ENCODE peak calls at places on chromosomes 13 and 19, in five cellular contexts. One of them, this sample, is unnamed.

GRCh38 chr13:113551081-113552000 is 33.2 kb upstream of the TFDP1 start:
- DNase-seq in epithelial cell of esophagus: no peak
- DNase-seq in effector memory CD4-positive, alpha-beta T cell: no peak
- DNase-seq in breast epithelium: peak
- DNase-seq in fibroblast of pulmonary artery: no peak
- DNase-seq in this sample: no peak

GRCh38 chr19:27922970-27923369 is 1290.0 kb downstream of the UQCRFS1 start:
- DNase-seq in breast epithelium: no peak
- DNase-seq in effector memory CD4-positive, alpha-beta T cell: no peak
- DNase-seq in fibroblast of pulmonary artery: no peak
- DNase-seq in epithelial cell of esophagus: no peak
- DNase-seq in this sample: no peak

GRCh38 chr19:17775991-17776803 is 18.7 kb upstream of the B3GNT3 start:
- DNase-seq in epithelial cell of esophagus: no peak
- DNase-seq in breast epithelium: no peak
- DNase-seq in fibroblast of pulmonary artery: no peak
- DNase-seq in effector memory CD4-positive, alpha-beta T cell: no peak
- DNase-seq in this sample: no peak

GRCh38 chr19:39246951-39247669 is 1.5 kb downstream of the IFNL4 start:
- DNase-seq in fibroblast of pulmonary artery: no peak
- DNase-seq in breast epithelium: no peak
- DNase-seq in epithelial cell of esophagus: peak
- DNase-seq in effector memory CD4-positive, alpha-beta T cell: no peak
- DNase-seq in this sample: no peak

GRCh38 chr19:11496391-11497163 is 9.1 kb downstream of the ZNF653 start:
- DNase-seq in epithelial cell of esophagus: peak
- DNase-seq in fibroblast of pulmonary artery: peak
- DNase-seq in breast epithelium: no peak
- DNase-seq in effector memory CD4-positive, alpha-beta T cell: peak
- DNase-seq in this sample: no peak

GRCh38 chr13:100392709-100393630 is 195.6 kb downstream of the GGACT start:
- DNase-seq in effector memory CD4-positive, alpha-beta T cell: peak
- DNase-seq in breast epithelium: no peak
- DNase-seq in fibroblast of pulmonary artery: peak
- DNase-seq in epithelial cell of esophagus: peak
- DNase-seq in this sample: no peak

GRCh38 chr13:106835477-106835876 is 267.5 kb upstream of the ARGLU1 start:
- DNase-seq in fibroblast of pulmonary artery: no peak
- DNase-seq in breast epithelium: no peak
- DNase-seq in epithelial cell of esophagus: no peak
- DNase-seq in effector memory CD4-positive, alpha-beta T cell: no peak
- DNase-seq in this sample: no peak

GRCh38 chr13:105389373-105389772 is 1146.1 kb downstream of the EFNB2 start:
- DNase-seq in epithelial cell of esophagus: no peak
- DNase-seq in effector memory CD4-positive, alpha-beta T cell: no peak
- DNase-seq in breast epithelium: no peak
- DNase-seq in fibroblast of pulmonary artery: no peak
- DNase-seq in this sample: no peak

GRCh38 chr13:44757671-44758070 is 181.5 kb upstream of the TSC22D1 start:
- DNase-seq in epithelial cell of esophagus: no peak
- DNase-seq in fibroblast of pulmonary artery: no peak
- DNase-seq in breast epithelium: no peak
- DNase-seq in effector memory CD4-positive, alpha-beta T cell: no peak
- DNase-seq in this sample: no peak

GRCh38 chr13:101919541-101920306 is 467.2 kb downstream of the ITGBL1 start:
- DNase-seq in effector memory CD4-positive, alpha-beta T cell: no peak
- DNase-seq in fibroblast of pulmonary artery: peak
- DNase-seq in breast epithelium: no peak
- DNase-seq in epithelial cell of esophagus: peak
- DNase-seq in this sample: no peak

GRCh38 chr13:112354330-112355273 is 21.6 kb upstream of the SPACA7 start:
- DNase-seq in effector memory CD4-positive, alpha-beta T cell: no peak
- DNase-seq in epithelial cell of esophagus: no peak
- DNase-seq in fibroblast of pulmonary artery: no peak
- DNase-seq in breast epithelium: no peak
- DNase-seq in this sample: no peak

GRCh38 chr13:34816118-34816517 is 126.0 kb upstream of the NBEA start:
- DNase-seq in epithelial cell of esophagus: no peak
- DNase-seq in fibroblast of pulmonary artery: no peak
- DNase-seq in effector memory CD4-positive, alpha-beta T cell: no peak
- DNase-seq in breast epithelium: no peak
- DNase-seq in this sample: no peak

GRCh38 chr13:42137856-42138537 is 89.5 kb downstream of the DGKH start:
- DNase-seq in breast epithelium: no peak
- DNase-seq in fibroblast of pulmonary artery: peak
- DNase-seq in epithelial cell of esophagus: peak
- DNase-seq in effector memory CD4-positive, alpha-beta T cell: no peak
- DNase-seq in this sample: no peak

GRCh38 chr13:38213307-38213706 is 136.3 kb upstream of the UFM1 start:
- DNase-seq in epithelial cell of esophagus: peak
- DNase-seq in effector memory CD4-positive, alpha-beta T cell: no peak
- DNase-seq in fibroblast of pulmonary artery: peak
- DNase-seq in breast epithelium: no peak
- DNase-seq in this sample: no peak

GRCh38 chr19:48962029-48962848 is 2.9 kb upstream of the FTL start:
- DNase-seq in epithelial cell of esophagus: peak
- DNase-seq in fibroblast of pulmonary artery: peak
- DNase-seq in breast epithelium: no peak
- DNase-seq in effector memory CD4-positive, alpha-beta T cell: no peak
- DNase-seq in this sample: no peak

GRCh38 chr19:5985098-5985783 is 7.3 kb upstream of the RANBP3 start:
- DNase-seq in epithelial cell of esophagus: peak
- DNase-seq in breast epithelium: no peak
- DNase-seq in effector memory CD4-positive, alpha-beta T cell: no peak
- DNase-seq in fibroblast of pulmonary artery: peak
- DNase-seq in this sample: no peak

GRCh38 chr19:13083627-13084026 is 19.0 kb downstream of the LYL1 start:
- DNase-seq in breast epithelium: no peak
- DNase-seq in fibroblast of pulmonary artery: no peak
- DNase-seq in epithelial cell of esophagus: no peak
- DNase-seq in effector memory CD4-positive, alpha-beta T cell: no peak
- DNase-seq in this sample: no peak

GRCh38 chr19:55626350-55626749 is 2.0 kb upstream of the ZNF784 start:
- DNase-seq in epithelial cell of esophagus: no peak
- DNase-seq in fibroblast of pulmonary artery: no peak
- DNase-seq in breast epithelium: no peak
- DNase-seq in effector memory CD4-positive, alpha-beta T cell: peak
- DNase-seq in this sample: no peak

GRCh38 chr13:44930907-44931676 is 58.2 kb downstream of the NUFIP1 start:
- DNase-seq in fibroblast of pulmonary artery: peak
- DNase-seq in effector memory CD4-positive, alpha-beta T cell: no peak
- DNase-seq in breast epithelium: no peak
- DNase-seq in epithelial cell of esophagus: peak
- DNase-seq in this sample: no peak

GRCh38 chr13:90447735-90448103 is 899.8 kb upstream of the MIR17HG start:
- DNase-seq in breast epithelium: no peak
- DNase-seq in fibroblast of pulmonary artery: peak
- DNase-seq in effector memory CD4-positive, alpha-beta T cell: no peak
- DNase-seq in epithelial cell of esophagus: peak
- DNase-seq in this sample: no peak

GRCh38 chr13:43848250-43848649 is 31.3 kb downstream of the CCDC122 start:
- DNase-seq in breast epithelium: no peak
- DNase-seq in fibroblast of pulmonary artery: peak
- DNase-seq in epithelial cell of esophagus: peak
- DNase-seq in effector memory CD4-positive, alpha-beta T cell: no peak
- DNase-seq in this sample: no peak

GRCh38 chr19:51627491-51628138 is 2.6 kb downstream of the SIGLEC5 start:
- DNase-seq in breast epithelium: no peak
- DNase-seq in effector memory CD4-positive, alpha-beta T cell: no peak
- DNase-seq in epithelial cell of esophagus: no peak
- DNase-seq in fibroblast of pulmonary artery: no peak
- DNase-seq in this sample: no peak

GRCh38 chr13:102977471-102977870 is 88.7 kb downstream of the SLC10A2 start:
- DNase-seq in effector memory CD4-positive, alpha-beta T cell: no peak
- DNase-seq in fibroblast of pulmonary artery: peak
- DNase-seq in epithelial cell of esophagus: no peak
- DNase-seq in breast epithelium: no peak
- DNase-seq in this sample: no peak
- H3K4me3 ChIP-seq in effector memory CD4-positive, alpha-beta T cell: no peak
- H3K4me3 ChIP-seq in fibroblast of pulmonary artery: peak
- H3K4me3 ChIP-seq in epithelial cell of esophagus: no peak
- H3K4me3 ChIP-seq in breast epithelium: peak
- H3K4me3 ChIP-seq in this sample: no peak

GRCh38 chr13:33678906-33679657 is 138.9 kb upstream of the RFC3 start:
- DNase-seq in fibroblast of pulmonary artery: peak
- DNase-seq in effector memory CD4-positive, alpha-beta T cell: peak
- DNase-seq in breast epithelium: peak
- DNase-seq in epithelial cell of esophagus: peak
- DNase-seq in this sample: no peak
- H3K4me3 ChIP-seq in fibroblast of pulmonary artery: peak
- H3K4me3 ChIP-seq in effector memory CD4-positive, alpha-beta T cell: peak
- H3K4me3 ChIP-seq in breast epithelium: peak
- H3K4me3 ChIP-seq in epithelial cell of esophagus: no peak
- H3K4me3 ChIP-seq in this sample: no peak

GRCh38 chr19:1466018-1466460 is 13.0 kb downstream of the C19orf25 start:
- DNase-seq in effector memory CD4-positive, alpha-beta T cell: no peak
- DNase-seq in epithelial cell of esophagus: no peak
- DNase-seq in fibroblast of pulmonary artery: no peak
- DNase-seq in breast epithelium: no peak
- DNase-seq in this sample: no peak

GRCh38 chr19:1466461-1467227 is 12.4 kb downstream of the C19orf25 start:
- DNase-seq in breast epithelium: no peak
- DNase-seq in effector memory CD4-positive, alpha-beta T cell: no peak
- DNase-seq in fibroblast of pulmonary artery: no peak
- DNase-seq in epithelial cell of esophagus: no peak
- DNase-seq in this sample: no peak

GRCh38 chr19:1467228-1467511 is 11.8 kb downstream of the C19orf25 start:
- DNase-seq in breast epithelium: no peak
- DNase-seq in effector memory CD4-positive, alpha-beta T cell: no peak
- DNase-seq in fibroblast of pulmonary artery: no peak
- DNase-seq in epithelial cell of esophagus: no peak
- DNase-seq in this sample: no peak

GRCh38 chr19:1468274-1469199 is 10.5 kb downstream of the C19orf25 start:
- DNase-seq in fibroblast of pulmonary artery: peak
- DNase-seq in breast epithelium: no peak
- DNase-seq in effector memory CD4-positive, alpha-beta T cell: no peak
- DNase-seq in epithelial cell of esophagus: peak
- DNase-seq in this sample: no peak

DNA sequence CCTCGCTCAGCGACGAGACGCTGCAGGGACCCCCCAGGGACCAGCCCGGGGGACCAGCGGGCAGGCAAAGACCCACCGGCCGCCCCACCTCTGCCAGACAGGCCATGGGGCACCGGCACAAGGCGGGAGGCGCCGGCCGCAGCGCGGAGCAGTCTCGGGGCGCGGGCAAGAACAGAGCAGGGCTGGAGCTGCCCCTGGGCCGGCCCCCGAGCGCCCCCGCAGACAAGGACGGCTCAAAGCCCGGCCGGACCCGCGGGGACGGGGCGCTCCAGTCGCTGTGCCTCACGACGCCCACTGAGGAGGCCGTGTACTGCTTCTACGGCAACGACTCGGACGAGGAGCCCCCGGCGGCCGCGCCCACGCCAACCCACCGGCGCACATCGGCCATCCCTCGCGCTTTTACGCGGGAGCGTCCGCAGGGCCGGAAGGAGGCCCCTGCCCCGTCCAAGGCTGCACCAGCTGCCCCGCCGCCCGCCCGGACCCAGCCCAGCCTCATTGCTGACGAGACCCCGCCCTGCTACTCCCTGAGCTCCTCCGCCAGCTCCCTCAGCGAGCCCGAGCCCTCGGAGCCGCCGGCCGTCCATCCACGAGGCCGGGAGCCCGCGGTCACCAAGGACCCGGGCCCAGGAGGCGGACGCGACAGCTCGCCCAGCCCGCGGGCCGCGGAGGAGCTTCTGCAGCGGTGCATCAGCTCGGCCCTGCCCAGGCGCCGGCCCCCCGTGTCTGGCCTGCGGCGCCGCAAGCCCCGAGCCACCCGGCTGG is 11.3 kb downstream of the C19orf25 start:
- DNase-seq in breast epithelium: no peak
- DNase-seq in fibroblast of pulmonary artery: no peak
- DNase-seq in effector memory CD4-positive, alpha-beta T cell: no peak
- DNase-seq in epithelial cell of esophagus: no peak
- DNase-seq in this sample: no peak
- H3K4me3 ChIP-seq in breast epithelium: peak
- H3K4me3 ChIP-seq in fibroblast of pulmonary artery: no peak
- H3K4me3 ChIP-seq in effector memory CD4-positive, alpha-beta T cell: peak
- H3K4me3 ChIP-seq in epithelial cell of esophagus: no peak
- H3K4me3 ChIP-seq in this sample: no peak

GRCh38 chr13:60811581-60811980 is 414.6 kb downstream of the TDRD3 start:
- DNase-seq in breast epithelium: no peak
- DNase-seq in fibroblast of pulmonary artery: no peak
- DNase-seq in epithelial cell of esophagus: peak
- DNase-seq in effector memory CD4-positive, alpha-beta T cell: no peak
- DNase-seq in this sample: no peak
- H3K4me3 ChIP-seq in breast epithelium: no peak
- H3K4me3 ChIP-seq in fibroblast of pulmonary artery: no peak
- H3K4me3 ChIP-seq in epithelial cell of esophagus: no peak
- H3K4me3 ChIP-seq in effector memory CD4-positive, alpha-beta T cell: no peak
- H3K4me3 ChIP-seq in this sample: no peak

DNA sequence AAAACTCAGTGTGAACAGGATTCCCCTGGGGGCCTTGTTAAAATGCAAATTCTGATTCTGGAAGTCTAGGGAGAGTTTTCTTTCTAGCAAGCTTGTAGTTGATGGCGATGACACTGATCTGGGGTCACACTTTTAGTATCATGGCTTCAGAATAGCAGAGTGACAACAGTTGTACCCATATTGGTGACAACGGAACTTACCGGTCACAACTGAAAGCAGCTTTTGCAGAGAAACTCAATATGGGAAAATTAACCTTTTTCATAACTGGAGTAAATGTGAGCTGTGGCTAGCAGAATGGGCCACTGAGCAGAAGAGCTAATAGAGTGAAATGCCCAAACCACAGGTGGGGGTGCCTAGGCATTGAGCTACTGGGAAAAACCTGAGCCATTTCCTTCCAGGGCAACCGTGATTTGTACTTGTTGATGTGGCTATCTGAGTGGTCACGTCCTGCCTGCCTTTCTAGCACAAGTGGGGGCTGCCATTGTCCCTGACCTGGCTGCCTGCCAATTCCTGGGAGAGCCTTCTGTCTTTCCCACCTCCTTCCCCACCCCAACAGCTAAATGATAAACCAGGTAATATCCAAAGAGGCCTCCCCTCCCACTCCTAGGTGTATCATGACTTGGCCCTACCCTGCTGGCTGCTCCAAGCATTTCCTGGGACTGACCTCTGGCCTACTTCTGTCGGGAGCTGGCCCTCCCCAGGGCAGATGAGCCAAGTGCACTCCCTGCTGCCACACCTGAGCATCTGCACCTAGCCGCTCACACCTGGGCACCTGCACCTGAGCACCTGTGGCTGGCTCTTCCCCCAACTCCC is 1.7 kb upstream of the SLC10A2 start:
- DNase-seq in fibroblast of pulmonary artery: no peak
- DNase-seq in epithelial cell of esophagus: peak
- DNase-seq in breast epithelium: no peak
- DNase-seq in effector memory CD4-positive, alpha-beta T cell: no peak
- DNase-seq in this sample: no peak
- H3K4me3 ChIP-seq in fibroblast of pulmonary artery: no peak
- H3K4me3 ChIP-seq in epithelial cell of esophagus: no peak
- H3K4me3 ChIP-seq in breast epithelium: no peak
- H3K4me3 ChIP-seq in effector memory CD4-positive, alpha-beta T cell: no peak
- H3K4me3 ChIP-seq in this sample: no peak